ENCODE peak calls at places on chromosomes 16 and 17, in ten cellular contexts. Y is mammary epithelial cell, T is mucosa of descending colon, G is tibial nerve, N is heart left ventricle, F is heart right ventricle, W is upper lobe of right lung, J is ovary, Z is GM23338, Q is hepatocyte. C is an unnamed sample.

GRCh38 chr17:10756146-10756545 is 26.3 kb upstream of the TMEM220 start:
- DNase-seq in Y (no peak), T (no peak), G (no peak), N (no peak), F (no peak), W (no peak), J (no peak), Z (no peak), Q (no peak), C (no peak)

GRCh38 chr17:75087558-75088453 is at the start of gene SLC16A5:
- DNase-seq in Y (peak; percentile 50), T (peak; percentile 94), G (peak; percentile 62), N (peak; percentile 91), F (peak; percentile 89), W (peak; percentile 98), J (peak; percentile 81), Z (peak; percentile 98), Q (peak; percentile 94), C (peak; percentile 72)

GRCh38 chr17:77877674-77878355 is 80.7 kb upstream of the TNRC6C start:
- DNase-seq in Y (no peak), T (no peak), G (no peak), N (no peak), F (no peak), W (no peak), J (no peak), Z (no peak), Q (no peak), C (no peak)

GRCh38 chr16:68284847-68285246 is 20.5 kb downstream of the SLC7A6 start:
- DNase-seq in Y (no peak), T (no peak), G (no peak), N (no peak), F (no peak), W (no peak), J (no peak), Z (no peak), Q (no peak), C (no peak)

GRCh38 chr16:22052985-22053384 is 39.4 kb upstream of the VWA3A start:
- DNase-seq in Y (peak; percentile 41), T (no peak), G (no peak), N (no peak), F (no peak), W (no peak), J (no peak), Z (no peak), Q (no peak), C (no peak)

GRCh38 chr16:49622421-49623402 is 233.2 kb downstream of the ZNF423 start:
- DNase-seq in Y (no peak), T (no peak), G (no peak), N (no peak), F (no peak), W (peak; percentile 59), J (peak; percentile 4), Z (no peak), Q (no peak), C (no peak)

GRCh38 chr17:16423226-16423872 is 8.0 kb downstream of the TRPV2 start:
- DNase-seq in Y (no peak), T (peak; percentile 33), G (no peak), N (no peak), F (no peak), W (no peak), J (no peak), Z (no peak), Q (no peak), C (no peak)

GRCh38 chr17:78805301-78805700 is 23.2 kb upstream of the CYTH1 start:
- DNase-seq in Y (no peak), T (no peak), G (no peak), N (no peak), F (no peak), W (no peak), J (no peak), Z (no peak), Q (no peak), C (no peak)

GRCh38 chr17:81708739-81709185 is 3.3 kb upstream of the SLC25A10 start:
- DNase-seq in Y (no peak), T (peak; percentile 50), G (no peak), N (no peak), F (peak; percentile 14), W (no peak), J (no peak), Z (no peak), Q (no peak), C (no peak)

GRCh38 chr17:81713004-81713555 is 996 bp downstream of the SLC25A10 start:
- DNase-seq in Y (peak; percentile 34), T (peak; percentile 59), G (no peak), N (no peak), F (no peak), W (no peak), J (peak; percentile 27), Z (no peak), Q (no peak), C (no peak)

GRCh38 chr17:81711814-81712467 is at the start of gene SLC25A10:
- DNase-seq in Y (peak; percentile 82), T (peak; percentile 92), G (peak; percentile 44), N (peak; percentile 76), F (peak; percentile 76), W (peak; percentile 93), J (peak; percentile 71), Z (peak; percentile 84), Q (peak; percentile 93), C (peak; percentile 67)

GRCh38 chr17:81712468-81713003 is 452 bp downstream of the SLC25A10 start:
- DNase-seq in Y (peak; percentile 49), T (no peak), G (no peak), N (no peak), F (peak; percentile 44), W (no peak), J (no peak), Z (no peak), Q (peak; percentile 81), C (no peak)

GRCh38 chr17:81710514-81711308 is 1.4 kb upstream of the SLC25A10 start:
- DNase-seq in Y (no peak), T (peak; percentile 64), G (no peak), N (no peak), F (peak; percentile 22), W (no peak), J (peak; percentile 33), Z (no peak), Q (peak; percentile 41), C (no peak)
- H3K4me3 ChIP-seq in Y (no peak overlapping the region), T (no peak overlapping the region), G (no peak overlapping the region), N (peak overlapping the region; percentile 66), F (no peak overlapping the region), W (peak overlapping the region; percentile 75), J (no peak overlapping the region), Z (peak overlapping the region; percentile 77), Q (no peak overlapping the region), C (no peak overlapping the region)

GRCh38 chr17:66975188-66975587 is 10.7 kb downstream of the CACNG4 start:
- DNase-seq in Y (no peak), T (no peak), G (no peak), N (no peak), F (no peak), W (no peak), J (no peak), Z (no peak), Q (no peak), C (no peak)

GRCh38 chr17:66976379-66976663 is 11.8 kb downstream of the CACNG4 start:
- DNase-seq in Y (no peak), T (no peak), G (no peak), N (no peak), F (no peak), W (no peak), J (no peak), Z (no peak), Q (no peak), C (no peak)

GRCh38 chr17:66978514-66979061 is 14.1 kb downstream of the CACNG4 start:
- DNase-seq in Y (no peak), T (no peak), G (no peak), N (peak; percentile 81), F (peak; percentile 77), W (no peak), J (no peak), Z (no peak), Q (no peak), C (no peak)

GRCh38 chr17:66976781-66977201 is 12.3 kb downstream of the CACNG4 start:
- DNase-seq in Y (no peak), T (no peak), G (no peak), N (no peak), F (no peak), W (no peak), J (no peak), Z (no peak), Q (no peak), C (no peak)

DNA sequence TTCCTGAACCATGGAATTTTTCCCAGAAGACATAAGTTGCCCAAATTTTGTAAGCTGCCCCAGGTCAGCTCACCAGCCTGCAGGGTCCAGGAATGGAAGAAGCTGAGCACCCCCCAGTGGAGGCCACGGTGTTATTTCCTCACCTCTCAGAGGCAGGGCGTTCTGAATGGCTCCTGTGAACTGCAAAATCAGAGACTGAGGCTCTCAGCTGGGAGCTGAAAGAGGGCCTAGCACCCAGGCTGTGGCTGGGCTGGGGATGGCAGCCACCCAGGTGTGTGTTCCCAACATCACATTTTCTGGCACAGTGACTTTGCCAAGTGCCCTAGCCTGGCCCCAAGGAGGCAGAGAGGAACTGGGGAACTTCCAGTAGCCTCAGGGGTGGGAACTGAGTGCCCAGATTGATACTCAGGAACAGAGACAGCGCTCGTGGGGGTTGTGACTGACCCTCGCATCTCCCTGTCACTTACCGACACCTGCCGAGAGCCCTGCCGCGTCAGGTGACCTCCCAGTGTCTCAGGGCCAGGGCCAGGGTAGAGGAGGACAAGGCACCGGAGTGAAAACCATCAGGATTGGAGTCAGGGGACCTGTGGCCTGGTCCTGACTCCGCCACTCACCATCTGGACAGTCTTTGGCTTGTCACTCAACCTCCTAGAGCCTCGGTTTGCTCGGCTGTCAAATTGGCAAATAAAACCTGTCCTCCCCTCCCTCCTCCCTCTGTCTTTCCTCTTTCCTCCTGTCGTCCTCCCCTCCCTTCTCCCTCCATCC is 11.3 kb downstream of the CACNG4 start:
- DNase-seq in Y (peak; percentile 25), T (no peak), G (no peak), N (peak; percentile 24), F (peak; percentile 45), W (no peak), J (no peak), Z (peak; percentile 75), Q (no peak), C (peak; percentile 33)
- TF ChIP-seq CTCF in Y (peak; percentile 37), T (no peak), G (no peak), N (peak; percentile 10), F (no peak), W (no peak), J (no peak), Z (peak; percentile 78), Q (peak; percentile 17), C (peak; percentile 42)

GRCh38 chr17:4340914-4341615 is 25.4 kb downstream of the UBE2G1 start:
- DNase-seq in Y (no peak), T (no peak), G (no peak), N (no peak), F (no peak), W (no peak), J (no peak), Z (no peak), Q (no peak), C (peak; percentile 17)

GRCh38 chr17:4345569-4345968 is 20.9 kb downstream of the UBE2G1 start:
- DNase-seq in Y (no peak), T (no peak), G (no peak), N (no peak), F (no peak), W (no peak), J (no peak), Z (no peak), Q (no peak), C (no peak)

GRCh38 chr17:4341616-4341977 is 24.9 kb downstream of the UBE2G1 start:
- DNase-seq in Y (no peak), T (no peak), G (no peak), N (no peak), F (no peak), W (no peak), J (no peak), Z (no peak), Q (no peak), C (no peak)

GRCh38 chr17:4344926-4345325 is 21.5 kb downstream of the UBE2G1 start:
- DNase-seq in Y (no peak), T (no peak), G (no peak), N (no peak), F (no peak), W (no peak), J (no peak), Z (no peak), Q (no peak), C (no peak)

GRCh38 chr17:4342535-4342934 is 23.9 kb downstream of the UBE2G1 start:
- DNase-seq in Y (no peak), T (no peak), G (no peak), N (no peak), F (no peak), W (no peak), J (no peak), Z (no peak), Q (no peak), C (peak; percentile 35)
- H3K36me3 ChIP-seq in Y (no peaks in the 10 kb centered on the region), T (no peaks in the 10 kb centered on the region), G (no peaks in the 10 kb centered on the region), N (no peaks in the 10 kb centered on the region), F (no peaks in the 10 kb centered on the region), W (no peaks in the 10 kb centered on the region), J (no peaks in the 10 kb centered on the region), Z (no peaks in the 10 kb centered on the region), Q (no peaks in the 10 kb centered on the region), C (no peaks in the 10 kb centered on the region)

DNA sequence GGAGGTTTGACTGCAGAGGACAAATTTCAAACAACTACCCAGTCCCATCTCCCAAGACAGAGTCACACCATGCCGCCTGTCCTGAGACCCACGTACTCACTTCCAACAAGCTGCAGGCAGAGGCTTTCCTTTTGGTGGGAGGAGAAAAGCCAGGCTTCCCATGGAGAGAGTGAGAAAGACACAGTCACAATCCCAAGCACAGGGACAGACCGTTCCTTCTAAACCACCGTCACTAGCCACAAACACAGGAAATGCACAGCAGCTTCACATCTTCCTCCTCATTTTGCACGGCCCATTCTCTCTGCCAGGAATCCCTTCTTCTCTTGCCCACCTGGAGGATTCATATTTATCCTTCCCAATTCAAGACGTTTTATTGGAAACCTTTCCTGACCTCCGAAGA is 87.8 kb downstream of the XYLT1 start:
- DNase-seq in Y (no peak), T (no peak), G (no peak), N (no peak), F (no peak), W (no peak), J (no peak), Z (no peak), Q (no peak), C (no peak)
- H3K4me3 ChIP-seq in Y (no peak overlapping the region), T (no peak overlapping the region), G (no peak overlapping the region), N (no peak overlapping the region), F (no peak overlapping the region), W (no peak overlapping the region), J (no peak overlapping the region), Z (no peak overlapping the region), Q (no peak overlapping the region), C (no peak overlapping the region)